ENCODE peak calls at places on chromosomes 7 and 10, in six cellular contexts. H is uterus, G is heart left ventricle, S is IMR-90, U is HepG2, J is spleen. W is an unnamed sample. For H3K4me1, the result is how much of the 10 kb centered on the place peaks cover.

GRCh38 chr10:86821600-86821999 is 65.2 kb downstream of the BMPR1A start:
- DNase-seq in G (peak), J (no peak), S (peak), H (no peak), U (no peak), W (peak)

GRCh38 chr7:20307901-20308300 is 22.8 kb upstream of the ITGB8 start:
- DNase-seq in J (no peak), U (no peak), H (no peak), S (no peak), G (no peak), W (peak)

GRCh38 chr7:139784643-139785042 is 6.8 kb upstream of the HIPK2 start:
- DNase-seq in G (no peak), H (no peak), J (no peak), U (no peak), S (no peak), W (no peak)

GRCh38 chr7:118195837-118196474 is 12.0 kb downstream of the LSM8 start:
- DNase-seq in H (peak), U (peak), G (no peak), S (peak), J (no peak), W (peak)

GRCh38 chr7:21497072-21497471 is 45.8 kb upstream of the DNAH11 start:
- DNase-seq in H (no peak), U (no peak), G (no peak), S (peak), J (no peak), W (no peak)

GRCh38 chr10:88347597-88348304 is 235.4 kb downstream of the RNLS start:
- DNase-seq in H (no peak), S (no peak), U (no peak), G (no peak), J (no peak), W (no peak)

GRCh38 chr10:115963848-115964247 is 309.2 kb downstream of the GFRA1 start:
- DNase-seq in G (no peak), H (no peak), J (no peak), U (no peak), S (peak), W (no peak)

GRCh38 chr7:140348161-140348849 is 50.0 kb downstream of the SLC37A3 start:
- DNase-seq in G (no peak), H (peak), U (no peak), S (peak), J (no peak), W (no peak)

GRCh38 chr10:86673827-86674581 is 5.7 kb downstream of the LDB3 start:
- DNase-seq in U (no peak), S (no peak), J (no peak), G (peak), H (no peak), W (no peak)

GRCh38 chr10:112952282-112952991 is 2.4 kb downstream of the TCF7L2 start:
- DNase-seq in G (peak), H (no peak), S (peak), U (no peak), J (peak), W (peak)

GRCh38 chr7:151686016-151686766 is 166.5 kb upstream of the RHEB start:
- DNase-seq in H (no peak), J (no peak), S (no peak), U (no peak), G (peak), W (peak)

GRCh38 chr7:151539055-151539714 is 19.5 kb upstream of the RHEB start:
- DNase-seq in H (peak), S (peak), U (no peak), G (peak), J (no peak), W (peak)

GRCh38 chr7:26461508-26461907 is 169.8 kb downstream of the SNX10 start:
- DNase-seq in G (no peak), J (no peak), S (no peak), H (no peak), U (no peak), W (no peak)

GRCh38 chr10:78960316-78960800 is 108.4 kb upstream of the ZMIZ1 start:
- DNase-seq in U (no peak), J (no peak), G (peak), S (peak), H (peak), W (peak)

GRCh38 chr10:49010295-49010694 is 70.7 kb upstream of the LRRC18 start:
- DNase-seq in S (no peak), H (no peak), U (no peak), J (no peak), G (no peak), W (no peak)

GRCh38 chr7:82166666-82167065 is 276.9 kb downstream of the CACNA2D1 start:
- DNase-seq in U (no peak), G (no peak), S (no peak), H (no peak), J (no peak), W (no peak)

GRCh38 chr10:25725917-25726716 is 207.9 kb upstream of the MYO3A start:
- DNase-seq in G (no peak), U (peak), S (peak), J (no peak), H (no peak), W (peak)

GRCh38 chr10:92291921-92292860 is 1.2 kb downstream of the MARCHF5 start:
- DNase-seq in G (peak), H (peak), J (peak), U (peak), S (peak), W (peak)

GRCh38 chr10:93947055-93947454 is 46.7 kb upstream of the PLCE1 start:
- DNase-seq in S (peak), U (peak), G (peak), J (no peak), H (no peak), W (peak)

GRCh38 chr10:70331486-70332268 is 47.9 kb upstream of the NPFFR1 start:
- DNase-seq in J (peak), S (peak), H (peak), G (peak), U (peak), W (peak)

GRCh38 chr10:35089641-35090161 is 440 bp downstream of the CUL2 start:
- DNase-seq in J (no peak), U (no peak), G (no peak), S (peak), H (no peak), W (peak)

GRCh38 chr7:17646181-17646956 is 293.9 kb downstream of the SNX13 start:
- DNase-seq in U (no peak), H (no peak), J (no peak), S (peak), G (no peak), W (no peak)

GRCh38 chr10:30420774-30421173 is 13.2 kb upstream of the MAP3K8 start:
- DNase-seq in U (no peak), H (no peak), S (no peak), G (no peak), J (no peak), W (no peak)

GRCh38 chr10:30422296-30422695 is 11.7 kb upstream of the MAP3K8 start:
- DNase-seq in U (no peak), S (no peak), G (no peak), J (no peak), H (no peak), W (no peak)

GRCh38 chr10:30425336-30426075 is 8.5 kb upstream of the MAP3K8 start:
- DNase-seq in U (no peak), J (no peak), G (no peak), S (no peak), H (no peak), W (no peak)

GRCh38 chr10:30420266-30420665 is 13.7 kb upstream of the MAP3K8 start:
- DNase-seq in H (no peak), S (no peak), G (no peak), J (no peak), U (no peak), W (no peak)

GRCh38 chr10:30422981-30423654 is 10.9 kb upstream of the MAP3K8 start:
- DNase-seq in J (peak), G (peak), H (no peak), U (peak), S (peak), W (peak)
- TF ChIP-seq POLR2A in J (no peak), G (no peak), H (no peak), U (peak), S (peak), W (no peak)

GRCh38 chr10:11073410-11073809 is 55.7 kb downstream of the CELF2 start:
- DNase-seq in S (no peak), J (no peak), H (no peak), G (no peak), U (no peak), W (no peak)
- H3K4me1 ChIP-seq in S (under half), J (under half), H (under half), G (under half), U (under half), W (under half)

GRCh38 chr10:74103560-74104248 is 46.9 kb downstream of the AP3M1 start:
- DNase-seq in S (peak), J (no peak), U (no peak), H (no peak), G (no peak), W (no peak)
- TF ChIP-seq CTCF in S (peak), J (peak), U (peak), H (peak), G (peak), W (no peak)

DNA sequence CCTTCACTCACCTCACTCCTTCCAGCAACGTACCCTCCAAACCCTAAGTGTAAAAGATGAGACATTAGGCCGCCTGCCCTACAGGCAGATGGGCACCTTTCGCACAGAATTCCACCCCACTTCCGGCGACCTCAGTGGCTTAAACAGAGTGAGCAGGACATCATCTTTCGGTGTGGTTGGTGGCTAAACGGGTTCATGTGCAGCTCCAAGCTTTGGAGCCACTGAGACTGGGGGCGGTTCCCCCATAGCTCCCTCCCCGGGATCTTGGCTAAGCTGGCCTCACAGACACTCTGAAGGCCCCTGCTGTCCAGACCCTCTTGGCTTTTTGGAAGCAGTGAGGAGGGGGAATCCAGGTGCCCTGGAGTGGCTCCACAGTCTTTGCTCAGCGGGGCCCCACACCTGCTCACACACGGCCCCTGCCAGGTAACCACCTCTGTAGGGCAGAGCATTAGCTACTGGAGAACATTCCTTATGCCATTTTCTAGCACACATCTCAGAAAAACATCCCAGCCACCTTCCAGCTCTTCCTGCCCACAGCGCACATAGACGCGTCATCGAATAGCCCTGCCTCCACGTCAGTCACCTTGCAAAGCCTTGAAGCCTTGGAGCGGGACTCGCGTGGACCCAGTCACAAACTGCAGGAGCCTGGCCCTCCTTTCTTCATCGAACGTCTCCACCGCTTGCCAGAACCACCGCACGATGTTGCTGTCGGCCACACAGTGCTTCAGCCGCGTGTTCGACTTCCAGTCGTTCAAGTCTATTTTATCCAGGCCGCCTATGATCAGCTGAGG is 108.8 kb downstream of the SMURF1 start:
- DNase-seq in U (no peak), G (no peak), H (no peak), S (no peak), J (no peak), W (peak)
- TF ChIP-seq POLR2A in U (no peak), G (no peak), H (no peak), S (no peak), J (no peak), W (no peak)

DNA sequence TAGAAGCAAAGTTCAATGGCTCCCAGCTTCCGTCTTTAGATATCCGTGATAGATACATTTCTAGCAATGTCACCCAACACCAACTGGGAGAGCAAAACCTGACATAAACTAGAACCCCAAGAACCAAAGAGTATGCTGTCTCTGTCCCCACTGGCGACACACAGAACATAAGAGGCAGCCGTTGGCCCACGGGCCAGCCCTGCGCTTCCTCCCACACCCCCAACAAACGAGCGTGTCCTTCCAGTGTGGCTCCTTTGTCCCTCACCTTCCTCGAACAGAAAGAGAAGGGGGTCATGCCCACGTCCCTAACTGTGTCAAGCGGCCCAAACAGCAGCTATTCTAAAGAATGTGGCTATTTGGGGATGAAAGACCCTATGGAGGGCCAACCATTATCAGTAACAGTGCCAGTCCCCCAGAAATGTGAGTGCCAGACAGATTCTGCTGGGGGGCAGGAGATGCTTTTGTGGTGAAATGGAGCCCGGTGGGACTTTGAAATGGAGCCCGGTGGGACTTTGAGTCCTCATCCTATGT is 171.9 kb downstream of the USP6NL start:
- DNase-seq in U (no peak), J (no peak), S (no peak), H (no peak), G (no peak), W (no peak)
- H3K4me1 ChIP-seq in U (under half), J (under half), S (under half), H (under half), G (under half), W (under half)

GRCh38 chr10:77605466-77605865 is 32.1 kb downstream of the KCNMA1 start:
- DNase-seq in G (no peak), S (no peak), H (no peak), J (no peak), U (no peak), W (no peak)

GRCh38 chr10:77604063-77604462 is 33.5 kb downstream of the KCNMA1 start:
- DNase-seq in S (no peak), U (no peak), G (no peak), H (no peak), J (no peak), W (no peak)

GRCh38 chr10:77608281-77608680 is 29.3 kb downstream of the KCNMA1 start:
- DNase-seq in S (no peak), H (peak), J (no peak), U (no peak), G (no peak), W (no peak)

GRCh38 chr10:77604941-77605351 is 32.7 kb downstream of the KCNMA1 start:
- DNase-seq in S (no peak), J (no peak), U (no peak), G (no peak), H (no peak), W (no peak)

GRCh38 chr10:77606751-77607150 is 30.9 kb downstream of the KCNMA1 start:
- DNase-seq in H (no peak), S (no peak), U (no peak), G (no peak), J (no peak), W (no peak)
- TF ChIP-seq CTCF in H (no peak), S (no peak), U (no peak), G (no peak), J (no peak), W (no peak)

GRCh38 chr10:104120903-104121484 is 977 bp upstream of the SFR1 start:
- DNase-seq in G (peak), U (peak), H (peak), S (peak), J (peak), W (peak)
- TF ChIP-seq POLR2A in G (no peak), U (no peak), H (peak), S (peak), J (no peak), W (no peak)

DNA sequence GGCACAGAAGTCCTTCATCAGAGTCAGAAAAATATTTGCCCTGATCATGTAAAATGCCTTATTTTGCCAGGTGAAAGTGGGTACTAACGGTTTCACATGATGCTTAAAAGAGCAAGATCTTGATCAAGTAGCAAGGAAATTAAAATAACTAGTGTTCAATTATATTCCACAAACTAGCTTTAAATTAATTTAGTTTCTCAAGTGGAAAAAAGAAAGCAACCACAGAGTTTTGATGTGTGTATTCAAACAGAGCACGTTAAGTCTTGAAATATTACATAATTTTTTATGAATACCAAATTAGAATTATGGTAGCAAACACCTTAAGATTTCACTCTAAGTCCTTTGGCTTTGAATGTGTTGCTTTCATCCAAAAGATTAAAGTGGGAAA is 47.3 kb downstream of the PIP4K2A start:
- DNase-seq in S (no peak), U (no peak), H (no peak), G (no peak), J (no peak), W (no peak)
- H3K4me1 ChIP-seq in S (under half), U (half or more), H (under half), G (under half), J (half or more), W (under half)

DNA sequence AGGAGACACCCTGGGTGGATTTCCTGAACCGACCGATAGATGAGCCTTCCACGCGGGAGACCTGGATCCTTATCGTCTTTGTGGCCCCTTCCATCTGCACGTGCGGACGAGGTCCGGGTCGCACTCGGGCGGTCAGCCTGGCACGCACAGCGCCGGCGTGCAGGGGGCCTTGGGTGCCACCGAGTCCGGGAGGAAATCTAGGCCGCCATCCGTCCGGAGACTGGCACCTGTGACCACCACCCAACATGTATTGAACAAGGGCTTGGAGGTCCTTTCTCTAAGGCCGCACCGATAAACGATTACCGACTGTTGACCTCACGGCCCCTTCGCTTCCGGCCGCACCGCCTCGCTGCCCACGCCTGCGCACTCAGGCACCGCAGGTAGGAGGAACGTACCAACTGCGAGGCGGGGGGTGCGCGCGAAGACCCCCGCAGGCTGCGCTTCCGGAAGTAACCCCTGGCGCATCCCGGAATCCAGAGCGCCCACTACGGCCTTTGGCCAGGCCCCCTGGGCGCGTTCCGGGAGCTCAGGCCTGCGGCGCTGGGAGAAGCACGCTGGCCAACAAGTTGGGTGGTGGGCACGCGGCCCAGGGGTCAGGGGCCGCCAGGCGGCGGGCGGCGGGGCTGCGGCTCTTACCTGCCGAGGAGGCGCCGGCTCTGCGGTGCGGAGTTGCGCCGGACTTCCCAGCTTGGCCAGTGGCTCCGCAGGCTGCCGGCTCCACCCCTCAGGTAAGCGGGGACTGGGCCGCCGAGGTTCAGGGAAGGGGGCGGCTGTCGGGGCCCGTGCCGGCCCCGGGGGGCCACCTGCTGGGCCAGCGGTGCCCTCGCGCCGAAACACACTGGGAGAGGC is at the start of the genes ACTR3C and LRRC61:
- DNase-seq in H (peak), S (no peak), U (peak), G (peak), J (peak), W (peak)
- TF ChIP-seq CTCF in H (no peak), S (no peak), U (peak), G (no peak), J (peak), W (no peak)

DNA sequence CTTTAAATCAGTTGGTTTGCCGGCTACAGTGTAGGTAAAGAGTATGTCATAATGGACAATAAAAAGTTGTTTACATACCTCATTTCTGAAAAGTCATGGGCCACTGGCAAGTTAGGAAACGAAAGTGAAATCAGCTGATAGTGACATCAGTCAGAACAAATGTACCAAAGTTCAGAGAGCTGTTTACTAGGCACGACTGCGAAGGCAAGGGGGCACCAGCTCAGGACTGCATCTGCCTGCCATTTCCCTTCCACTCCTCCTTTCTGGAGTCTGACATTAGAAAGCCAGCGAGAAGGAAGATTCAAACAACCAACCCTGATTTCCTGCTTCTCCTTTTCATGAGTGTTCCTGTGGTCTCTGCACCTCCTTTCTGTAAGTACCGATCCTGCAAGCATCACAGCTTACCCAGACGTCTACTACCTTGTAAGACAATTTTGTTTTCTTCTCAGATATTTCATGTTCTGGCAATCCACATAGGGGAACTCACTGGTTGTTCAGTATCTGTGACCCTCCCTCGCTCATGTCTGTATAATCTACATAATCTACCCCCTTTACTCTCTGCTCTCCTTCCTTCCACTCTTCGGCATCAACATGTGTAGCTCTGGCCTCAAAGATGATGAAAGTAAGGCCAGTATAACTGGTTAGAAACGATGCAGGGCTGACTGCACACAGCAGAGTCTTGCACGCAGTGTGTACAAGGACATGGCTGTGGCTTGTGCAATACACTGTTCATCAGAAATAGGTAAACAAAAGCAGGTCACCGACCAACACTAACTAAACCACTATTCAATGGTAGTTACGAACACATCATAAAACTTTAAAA is at the start of gene TMEM140:
- DNase-seq in J (peak), U (peak), G (no peak), S (peak), H (peak), W (peak)
- TF ChIP-seq POLR2A in J (peak), U (peak), G (no peak), S (no peak), H (peak), W (no peak)

W was measured in testis.